ENCODE peak calls at places on chromosomes 12 and 14, in eight cellular contexts. K, W, N, L, Q, S, Y and F are unnamed samples.
A peak's percentile ranks its signal among the peaks of the same experiment; 100 is the strongest.

GRCh38 chr14:101833045-101833444 is 71.5 kb downstream of the PPP2R5C start:
- DNase-seq in Y (no peak), S (no peak), L (no peak), K (no peak), N (no peak), Q (no peak), W (no peak), F (no peak)

GRCh38 chr14:67570453-67570852 is 29.6 kb downstream of the PIGH start:
- DNase-seq in Y (no peak), K (no peak), W (no peak), Q (no peak), L (no peak), N (no peak), S (no peak), F (no peak)

GRCh38 chr14:102028733-102029132 is 58.1 kb downstream of the HSP90AA1 start:
- DNase-seq in S (no peak), K (no peak), Q (no peak), L (no peak), N (no peak), W (no peak), Y (no peak), F (peak; percentile 87)

GRCh38 chr14:56300495-56300894 is 182.3 kb downstream of the PELI2 start:
- DNase-seq in Y (no peak), N (no peak), S (no peak), L (no peak), W (no peak), K (no peak), Q (no peak), F (peak; percentile 85)

GRCh38 chr12:52168019-52168717 is 23.6 kb downstream of the KRT80 start:
- DNase-seq in K (peak; percentile 38), S (no peak), L (no peak), Q (no peak), W (no peak), Y (no peak), N (no peak), F (peak; percentile 87)

GRCh38 chr12:119592232-119592631 is 1.3 kb upstream of the TMEM233 start:
- DNase-seq in Y (no peak), K (no peak), Q (no peak), N (no peak), S (no peak), L (no peak), W (no peak), F (no peak)

GRCh38 chr12:77116277-77116676 is 50.9 kb upstream of the E2F7 start:
- DNase-seq in Q (no peak), L (no peak), Y (no peak), S (no peak), K (no peak), N (no peak), W (no peak), F (no peak)

GRCh38 chr12:53336137-53336785 is at the start of gene SP7:
- DNase-seq in K (no peak), S (no peak), W (no peak), N (peak; percentile 5), Q (peak; percentile 56), L (no peak), Y (peak; percentile 26), F (no peak)

GRCh38 chr12:121205491-121205890 is 4.4 kb upstream of the P2RX4 start:
- DNase-seq in L (no peak), K (no peak), Y (no peak), Q (no peak), N (no peak), W (no peak), S (no peak), F (no peak)

GRCh38 chr14:45253754-45254300 is 825 bp upstream of the MIS18BP1 start:
- DNase-seq in W (no peak), Q (no peak), N (peak; percentile 12), Y (no peak), L (no peak), S (no peak), K (no peak), F (peak; percentile 57)

GRCh38 chr14:36522347-36522971 is 2.4 kb upstream of the NKX2-1 start:
- DNase-seq in Q (peak; percentile 82), K (no peak), L (no peak), N (no peak), S (no peak), W (no peak), Y (peak; percentile 40), F (no peak)

GRCh38 chr14:96225745-96226151 is 21.1 kb downstream of the BDKRB2 start:
- DNase-seq in K (peak; percentile 8), S (peak; percentile 39), N (no peak), L (no peak), W (no peak), Y (peak; percentile 73), Q (peak; percentile 90), F (peak; percentile 62)

GRCh38 chr14:93332032-93332852 is 594 bp downstream of the BTBD7 start:
- DNase-seq in N (peak; percentile 85), Y (peak; percentile 77), Q (peak; percentile 86), W (peak; percentile 12), K (peak; percentile 46), S (peak; percentile 68), L (peak; percentile 17), F (peak; percentile 20)

GRCh38 chr12:105228494-105228893 is 7.5 kb downstream of the APPL2 start:
- DNase-seq in Y (no peak), N (peak; percentile 32), K (no peak), L (no peak), Q (no peak), W (no peak), S (no peak), F (peak; percentile 68)

GRCh38 chr14:103308717-103309616 is 25.1 kb upstream of the EIF5 start:
- DNase-seq in W (no peak), Q (no peak), K (no peak), N (no peak), S (no peak), Y (no peak), L (no peak), F (no peak)

GRCh38 chr14:99175331-99176155 is 96.5 kb downstream of the BCL11B start:
- DNase-seq in W (no peak), S (no peak), K (no peak), N (no peak), Q (peak; percentile 42), Y (no peak), L (no peak), F (no peak)

GRCh38 chr12:130961921-130962326 is 8.2 kb downstream of the ADGRD1 start:
- DNase-seq in N (no peak), Y (no peak), L (no peak), S (no peak), W (no peak), Q (no peak), K (no peak), F (no peak)

GRCh38 chr14:71296184-71296583 is 388.9 kb downstream of the PCNX1 start:
- DNase-seq in Y (no peak), Q (no peak), S (no peak), L (no peak), K (no peak), W (no peak), N (no peak), F (no peak)

GRCh38 chr12:92466391-92467305 is 236.1 kb upstream of the PLEKHG7 start:
- DNase-seq in K (no peak), S (no peak), L (no peak), Y (no peak), N (no peak), Q (peak; percentile 58), W (no peak), F (peak; percentile 21)

GRCh38 chr12:13913371-13913770 is 68.0 kb downstream of the GRIN2B start:
- DNase-seq in L (no peak), N (no peak), K (peak; percentile 70), Q (no peak), Y (no peak), W (no peak), S (no peak), F (no peak)

GRCh38 chr14:88522393-88522792 is 32.4 kb downstream of the PTPN21 start:
- DNase-seq in Q (no peak), K (no peak), Y (no peak), S (no peak), W (no peak), L (no peak), N (no peak), F (no peak)